ENCODE peak calls at places on chromosomes 2 and 18, in eight cellular contexts. T is endothelial cell of umbilical vein, P is spleen, S is IMR-90, J is left ventricle myocardium inferior, K is trophoblast cell, R is ovary, N is HCT116. Y is an unnamed sample.

GRCh38 chr2:37809525-37809924 is 115.6 kb upstream of the RMDN2 start:
- DNase-seq in T (peak; percentile 77), P (no peak), S (peak; percentile 65), J (no peak), K (peak; percentile 77), R (peak; percentile 27), N (peak; percentile 12), Y (peak; percentile 41)

GRCh38 chr2:226526731-226527130 is 272.9 kb downstream of the IRS1 start:
- DNase-seq in T (no peak), P (no peak), S (peak; percentile 68), J (no peak), K (no peak), R (no peak), N (no peak), Y (no peak)

GRCh38 chr18:6836331-6836730 is 106.8 kb downstream of the ARHGAP28 start:
- DNase-seq in T (no peak), P (no peak), S (peak; percentile 2), J (no peak), K (peak; percentile 46), R (no peak), N (no peak), Y (peak; percentile 95)

GRCh38 chr2:1527153-1527992 is 114.1 kb downstream of the TPO start:
- DNase-seq in T (no peak), P (no peak), S (no peak), J (no peak), K (no peak), R (no peak), N (no peak), Y (peak; percentile 12)

GRCh38 chr2:23803965-23804542 is 122.9 kb downstream of the ATAD2B start:
- DNase-seq in T (peak; percentile 19), P (no peak), S (peak; percentile 53), J (peak; percentile 31), K (peak; percentile 21), R (peak; percentile 55), N (no peak), Y (peak; percentile 52)

GRCh38 chr18:49094979-49095632 is 144.3 kb upstream of the SMAD7 start:
- DNase-seq in T (peak; percentile 48), P (no peak), S (peak; percentile 92), J (no peak), K (no peak), R (no peak), N (no peak), Y (peak; percentile 44)

GRCh38 chr2:3637311-3637675 is 20.7 kb upstream of the ALLC start:
- DNase-seq in T (no peak), P (peak; percentile 50), S (no peak), J (no peak), K (no peak), R (no peak), N (no peak), Y (no peak)

GRCh38 chr2:189221811-189222210 is 42.2 kb upstream of the COL5A2 start:
- DNase-seq in T (peak; percentile 43), P (no peak), S (peak; percentile 57), J (no peak), K (peak; percentile 9), R (no peak), N (no peak), Y (peak; percentile 60)

GRCh38 chr2:222649801-222650200 is 6.1 kb downstream of the FARSB start:
- DNase-seq in T (no peak), P (no peak), S (no peak), J (no peak), K (no peak), R (no peak), N (no peak), Y (no peak)

DNA sequence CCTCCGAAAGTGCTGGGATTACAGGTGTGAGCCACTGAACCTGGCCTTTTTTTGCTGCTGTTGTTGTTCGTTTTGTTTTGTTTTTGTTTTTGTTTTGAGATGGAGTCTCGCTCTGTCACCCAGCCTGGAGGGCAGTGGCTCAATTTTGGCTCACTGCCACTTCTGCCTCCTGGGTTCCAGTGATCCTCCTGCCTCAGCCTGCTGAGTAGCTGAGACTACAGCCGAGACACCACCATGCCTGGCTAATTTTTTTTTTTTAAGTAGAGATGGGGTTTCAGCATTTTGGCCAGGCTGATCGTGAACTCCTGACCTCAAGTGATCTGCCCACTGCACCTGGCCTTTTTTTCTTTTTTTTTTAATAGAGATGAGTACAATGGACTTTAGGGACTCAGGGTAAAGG is 22.0 kb downstream of the TMEM127 start:
- DNase-seq in T (no peak), P (no peak), S (no peak), J (no peak), K (no peak), R (no peak), N (no peak), Y (no peak)
- H3K4me1 ChIP-seq in T (peaks cover 33% of the 10 kb centered on the region), P (peaks cover 21% of the 10 kb centered on the region), S (peaks cover 3% of the 10 kb centered on the region), J (peaks cover 57% of the 10 kb centered on the region), K (no peaks in the 10 kb centered on the region), R (no peaks in the 10 kb centered on the region), N (peaks cover 5% of the 10 kb centered on the region), Y (peaks cover 19% of the 10 kb centered on the region)

DNA sequence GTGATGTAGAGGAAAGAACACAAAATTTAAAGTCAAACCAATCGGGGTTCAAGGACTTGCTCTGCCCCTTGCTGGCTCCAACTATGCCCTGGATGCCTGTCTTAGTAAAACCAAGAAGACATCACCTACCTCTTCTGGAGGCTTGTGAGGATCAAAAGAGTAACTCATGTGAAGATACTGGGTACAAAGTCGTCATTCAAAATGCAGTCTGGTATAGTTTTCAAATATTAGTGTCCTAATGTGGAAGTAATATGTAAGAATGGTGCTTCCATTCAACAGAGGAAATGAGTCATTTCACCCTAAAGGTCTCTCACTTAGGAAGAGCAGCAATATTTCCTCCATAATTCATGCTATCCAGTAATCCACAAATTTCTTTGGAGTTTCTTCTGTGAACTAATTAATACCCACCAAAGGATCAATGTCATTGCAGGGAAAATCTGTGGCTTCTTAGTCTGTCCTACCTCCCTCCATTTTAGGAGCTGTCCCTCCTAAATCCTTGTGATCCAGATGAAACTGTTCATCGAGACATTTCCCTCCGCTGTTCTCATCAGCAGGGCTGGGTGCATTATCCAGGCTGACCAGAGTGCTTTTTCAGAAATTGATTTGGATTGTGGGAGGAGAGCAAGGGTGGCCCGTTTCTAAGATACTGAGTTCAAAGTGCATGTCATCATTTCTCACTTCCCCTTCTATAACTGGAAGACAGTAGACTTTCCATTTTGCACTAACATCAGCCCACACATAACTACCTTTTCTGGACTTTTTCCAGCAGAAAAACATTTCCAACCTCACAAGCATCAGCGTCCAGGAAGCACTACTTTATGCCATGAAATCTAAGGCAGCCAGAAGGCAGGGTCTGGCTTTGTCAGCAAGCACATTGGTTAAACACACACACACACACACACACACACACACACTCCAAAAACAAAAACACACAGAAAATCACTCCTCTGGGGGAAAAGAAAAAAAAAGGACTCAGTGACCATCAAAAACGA is 94.3 kb downstream of the ANKRD44 start:
- DNase-seq in T (peak; percentile 34), P (no peak), S (peak; percentile 47), J (no peak), K (no peak), R (no peak), N (no peak), Y (no peak)
- H3K4me1 ChIP-seq in T (peaks cover 15% of the 10 kb centered on the region), P (peaks cover 73% of the 10 kb centered on the region), S (peaks cover 5% of the 10 kb centered on the region), J (peaks cover 55% of the 10 kb centered on the region), K (no peaks in the 10 kb centered on the region), R (peaks cover 4% of the 10 kb centered on the region), N (peaks cover 9% of the 10 kb centered on the region), Y (no peaks in the 10 kb centered on the region)

GRCh38 chr18:63220903-63221302 is 98.7 kb downstream of the BCL2 start:
- DNase-seq in T (no peak), P (no peak), S (no peak), J (no peak), K (no peak), R (no peak), N (no peak), Y (no peak)

GRCh38 chr18:63218472-63218871 is 101.1 kb downstream of the BCL2 start:
- DNase-seq in T (no peak), P (no peak), S (no peak), J (no peak), K (no peak), R (no peak), N (no peak), Y (no peak)

GRCh38 chr18:63225434-63225833 is 94.1 kb downstream of the BCL2 start:
- DNase-seq in T (no peak), P (no peak), S (no peak), J (no peak), K (no peak), R (no peak), N (no peak), Y (no peak)

GRCh38 chr18:63224574-63224973 is 95.0 kb downstream of the BCL2 start:
- DNase-seq in T (no peak), P (no peak), S (no peak), J (no peak), K (peak; percentile 31), R (no peak), N (no peak), Y (no peak)

DNA sequence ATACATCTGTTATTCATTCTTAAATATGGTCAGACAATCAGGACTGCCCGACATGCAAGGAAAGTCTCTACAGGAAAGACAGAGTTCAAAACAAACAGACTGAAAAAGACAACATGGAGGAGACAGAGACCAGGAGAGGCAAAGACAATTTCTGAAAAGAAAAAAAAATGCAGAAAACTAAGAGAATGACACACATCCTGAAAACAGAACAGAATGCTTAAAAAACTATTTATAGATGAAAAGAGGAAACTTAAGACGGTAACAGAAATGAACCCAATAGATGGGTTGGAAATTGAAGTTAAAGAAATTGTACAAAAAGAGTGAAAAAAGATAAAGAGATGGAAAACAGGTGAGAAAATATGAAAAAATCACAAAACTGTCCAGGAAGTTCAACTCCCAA is 95.7 kb downstream of the BCL2 start:
- DNase-seq in T (no peak), P (no peak), S (no peak), J (no peak), K (no peak), R (no peak), N (no peak), Y (no peak)
- H3K4me1 ChIP-seq in T (no peaks in the 10 kb centered on the region), P (peaks cover 25% of the 10 kb centered on the region), S (no peaks in the 10 kb centered on the region), J (no peaks in the 10 kb centered on the region), K (no peaks in the 10 kb centered on the region), R (no peaks in the 10 kb centered on the region), N (peaks cover 6% of the 10 kb centered on the region), Y (no peaks in the 10 kb centered on the region)

GRCh38 chr2:217930783-217931563 is 71.8 kb downstream of the TNS1 start:
- DNase-seq in T (no peak), P (no peak), S (no peak), J (peak; percentile 17), K (no peak), R (no peak), N (no peak), Y (no peak)
- H3K4me1 ChIP-seq in T (peaks cover 32% of the 10 kb centered on the region), P (peaks cover 76% of the 10 kb centered on the region), S (peaks cover 70% of the 10 kb centered on the region), J (peaks cover 100% of the 10 kb centered on the region), K (peaks cover 21% of the 10 kb centered on the region), R (peaks cover 70% of the 10 kb centered on the region), N (no peaks in the 10 kb centered on the region), Y (peaks cover 11% of the 10 kb centered on the region)

GRCh38 chr2:27256855-27257454 is 5.9 kb downstream of the SLC30A3 start:
- DNase-seq in T (no peak), P (no peak), S (no peak), J (no peak), K (no peak), R (no peak), N (no peak), Y (no peak)
- H3K4me1 ChIP-seq in T (peaks cover 11% of the 10 kb centered on the region), P (no peaks in the 10 kb centered on the region), S (peaks cover 6% of the 10 kb centered on the region), J (peaks cover 3% of the 10 kb centered on the region), K (peaks cover 1% of the 10 kb centered on the region), R (peaks cover 2% of the 10 kb centered on the region), N (peaks cover 9% of the 10 kb centered on the region), Y (peaks cover 6% of the 10 kb centered on the region)

Y was measured in foreskin keratinocyte.